ENCODE peak calls at places on chromosomes 5 and 9, in four cellular contexts. One of them, this sample, is unnamed.
A peak's percentile ranks its signal among the peaks of the same experiment; 100 is the strongest.

GRCh38 chr5:139131062-139131856 is 66.9 kb downstream of the SIL1 start:
- DNase-seq in mucosa of descending colon: no peak
- DNase-seq in NT2/D1: no peak
- DNase-seq in NCI-H460: no peak
- DNase-seq in this sample: peak; percentile 74

GRCh38 chr5:111737716-111738115 is 19.3 kb downstream of the NREP start:
- DNase-seq in mucosa of descending colon: no peak
- DNase-seq in NT2/D1: no peak
- DNase-seq in NCI-H460: no peak
- DNase-seq in this sample: no peak

GRCh38 chr9:111013250-111013649 is 25.0 kb downstream of the LPAR1 start:
- DNase-seq in mucosa of descending colon: no peak
- DNase-seq in NT2/D1: no peak
- DNase-seq in NCI-H460: no peak
- DNase-seq in this sample: no peak

GRCh38 chr5:39523821-39524220 is 99.0 kb upstream of the DAB2 start:
- DNase-seq in mucosa of descending colon: no peak
- DNase-seq in NT2/D1: no peak
- DNase-seq in NCI-H460: no peak
- DNase-seq in this sample: no peak

GRCh38 chr5:150559701-150560100 is 51.8 kb downstream of the NDST1 start:
- DNase-seq in mucosa of descending colon: no peak
- DNase-seq in NT2/D1: no peak
- DNase-seq in NCI-H460: no peak
- DNase-seq in this sample: no peak

GRCh38 chr9:73215249-73215648 is 63.6 kb downstream of the ANXA1 start:
- DNase-seq in mucosa of descending colon: no peak
- DNase-seq in NT2/D1: peak; percentile 86
- DNase-seq in NCI-H460: no peak
- DNase-seq in this sample: no peak

GRCh38 chr9:137011907-137012675 is 15.7 kb upstream of the CLIC3 start:
- DNase-seq in mucosa of descending colon: no peak
- DNase-seq in NT2/D1: no peak
- DNase-seq in NCI-H460: no peak
- DNase-seq in this sample: no peak

GRCh38 chr5:151692312-151692711 is 5.6 kb upstream of the SPARC start:
- DNase-seq in mucosa of descending colon: no peak
- DNase-seq in NT2/D1: no peak
- DNase-seq in NCI-H460: no peak
- DNase-seq in this sample: no peak

GRCh38 chr9:35598863-35599590 is 6.0 kb upstream of the TESK1 start:
- DNase-seq in mucosa of descending colon: peak; percentile 66
- DNase-seq in NT2/D1: no peak
- DNase-seq in NCI-H460: no peak
- DNase-seq in this sample: no peak

GRCh38 chr5:120449501-120449900 is 14.6 kb upstream of the PRR16 start:
- DNase-seq in mucosa of descending colon: no peak
- DNase-seq in NT2/D1: no peak
- DNase-seq in NCI-H460: no peak
- DNase-seq in this sample: no peak

GRCh38 chr9:121556580-121556979 is 56.9 kb upstream of the GGTA1 start:
- DNase-seq in mucosa of descending colon: no peak
- DNase-seq in NT2/D1: no peak
- DNase-seq in NCI-H460: no peak
- DNase-seq in this sample: no peak

GRCh38 chr9:112754578-112754977 is 4.0 kb downstream of the SNX30 start:
- DNase-seq in mucosa of descending colon: no peak
- DNase-seq in NT2/D1: peak; percentile 71
- DNase-seq in NCI-H460: no peak
- DNase-seq in this sample: no peak

GRCh38 chr5:126400621-126401251 is 22.5 kb upstream of the GRAMD2B start:
- DNase-seq in mucosa of descending colon: no peak
- DNase-seq in NT2/D1: no peak
- DNase-seq in NCI-H460: no peak
- DNase-seq in this sample: no peak